ENCODE peak calls at places on chromosomes 1 and 21, in seven cellular contexts. P is fibroblast of lung, N is ovary, B is pancreas, U is uterus, H is testis, W is GM12878. Y is an unnamed sample.

GRCh38 chr1:203638076-203638475 is 11.4 kb downstream of the ATP2B4 start:
- DNase-seq in H (no peak), U (no peak), B (no peak), P (no peak), N (no peak), W (no peak), Y (no peak)

GRCh38 chr1:223478606-223479005 is 85.4 kb downstream of the CCDC185 start:
- DNase-seq in N (no peak), H (no peak), B (no peak), U (no peak), P (no peak), W (no peak), Y (no peak)

GRCh38 chr1:18097206-18097605 is 10.4 kb upstream of the IGSF21 start:
- DNase-seq in B (no peak), W (no peak), U (no peak), H (no peak), P (no peak), N (no peak), Y (no peak)

GRCh38 chr1:206023682-206024081 is at the start of gene CTSE:
- DNase-seq in U (no peak), W (no peak), P (no peak), N (no peak), H (no peak), B (no peak), Y (no peak)

GRCh38 chr1:47818682-47819502 is 178.3 kb downstream of the TRABD2B start:
- DNase-seq in B (no peak), U (no peak), H (no peak), W (no peak), N (no peak), P (no peak), Y (no peak)

GRCh38 chr1:22188914-22189313 is 46.0 kb upstream of the WNT4 start:
- DNase-seq in B (no peak), P (no peak), W (no peak), H (no peak), U (no peak), N (no peak), Y (no peak)

GRCh38 chr21:15050588-15051377 is 14.0 kb downstream of the NRIP1 start:
- DNase-seq in W (no peak), B (no peak), U (no peak), H (no peak), N (no peak), P (no peak), Y (no peak)

GRCh38 chr1:6244401-6245054 is 549 bp downstream of the HES3 start:
- DNase-seq in P (no peak), W (no peak), H (no peak), B (no peak), U (no peak), N (no peak), Y (no peak)

GRCh38 chr1:167878372-167879160 is 35.4 kb downstream of the ADCY10 start:
- DNase-seq in H (no peak), U (no peak), B (no peak), P (no peak), W (no peak), N (no peak), Y (no peak)

GRCh38 chr1:229535226-229535625 is 23.3 kb downstream of the ABCB10 start:
- DNase-seq in P (no peak), B (no peak), N (no peak), U (no peak), H (no peak), W (no peak), Y (no peak)

GRCh38 chr1:36624466-36624865 is 141.8 kb upstream of the CSF3R start:
- DNase-seq in N (no peak), B (no peak), H (no peak), W (no peak), P (no peak), U (no peak), Y (no peak)

GRCh38 chr1:64980745-64981601 is 14.6 kb upstream of the JAK1 start:
- DNase-seq in U (no peak), H (no peak), P (no peak), W (no peak), B (no peak), N (no peak), Y (no peak)

GRCh38 chr1:44621841-44622286 is 52.4 kb downstream of the TMEM53 start:
- DNase-seq in P (peak), W (no peak), U (no peak), N (no peak), H (no peak), B (no peak), Y (no peak)

GRCh38 chr1:110163591-110163990 is 13.3 kb downstream of the SLC6A17 start:
- DNase-seq in P (no peak), U (no peak), H (no peak), B (no peak), W (no peak), N (no peak), Y (no peak)

GRCh38 chr1:175597969-175598765 is 145.2 kb downstream of the TNR start:
- DNase-seq in P (peak), N (no peak), U (no peak), B (no peak), H (no peak), W (peak), Y (no peak)

GRCh38 chr21:41680444-41681335 is 86.2 kb downstream of the RIPK4 start:
- DNase-seq in U (no peak), P (no peak), W (no peak), H (no peak), B (no peak), N (no peak), Y (peak)

GRCh38 chr1:9340172-9340854 is 47.6 kb downstream of the SPSB1 start:
- DNase-seq in B (no peak), W (no peak), N (no peak), P (peak), U (no peak), H (peak), Y (no peak)

GRCh38 chr1:3368059-3368458 is 86.4 kb upstream of the ARHGEF16 start:
- DNase-seq in P (no peak), B (no peak), N (no peak), H (no peak), U (no peak), W (no peak), Y (no peak)

GRCh38 chr1:206674745-206675175 is 9.9 kb upstream of the MAPKAPK2 start:
- DNase-seq in N (peak), W (no peak), U (peak), P (peak), H (no peak), B (peak), Y (no peak)

GRCh38 chr1:230174765-230175747 is 108.0 kb downstream of the GALNT2 start:
- DNase-seq in P (no peak), B (no peak), N (no peak), U (peak), H (peak), W (no peak), Y (no peak)

GRCh38 chr1:26824735-26825134 is 1.8 kb upstream of the ZDHHC18 start:
- DNase-seq in U (no peak), N (no peak), H (no peak), W (no peak), B (no peak), P (no peak), Y (no peak)

GRCh38 chr21:28126521-28127317 is 866.0 kb downstream of the LTN1 start:
- DNase-seq in B (no peak), P (peak), U (no peak), W (no peak), N (no peak), H (no peak), Y (no peak)

GRCh38 chr1:52385376-52385775 is 18.8 kb downstream of the ORC1 start:
- DNase-seq in W (no peak), N (no peak), H (no peak), B (no peak), U (no peak), P (no peak), Y (no peak)

GRCh38 chr1:210635108-210635507 is 306.4 kb downstream of the HHAT start:
- DNase-seq in W (no peak), N (no peak), H (no peak), P (no peak), B (no peak), U (no peak), Y (no peak)

GRCh38 chr1:78121650-78122210 is 76.0 kb downstream of the GIPC2 start:
- DNase-seq in U (no peak), H (no peak), W (no peak), B (no peak), P (no peak), N (no peak), Y (no peak)

GRCh38 chr1:41328011-41328615 is 33.1 kb upstream of the FOXO6 start:
- DNase-seq in P (no peak), H (no peak), N (no peak), U (no peak), W (no peak), B (no peak), Y (no peak)

GRCh38 chr1:3244539-3245315 is 175.7 kb downstream of the PRDM16 start:
- DNase-seq in B (no peak), W (no peak), U (no peak), P (no peak), N (no peak), H (no peak), Y (no peak)

GRCh38 chr1:34164510-34165381 is at the start of gene CSMD2:
- DNase-seq in U (no peak), N (no peak), H (peak), B (peak), P (peak), W (no peak), Y (no peak)

DNA sequence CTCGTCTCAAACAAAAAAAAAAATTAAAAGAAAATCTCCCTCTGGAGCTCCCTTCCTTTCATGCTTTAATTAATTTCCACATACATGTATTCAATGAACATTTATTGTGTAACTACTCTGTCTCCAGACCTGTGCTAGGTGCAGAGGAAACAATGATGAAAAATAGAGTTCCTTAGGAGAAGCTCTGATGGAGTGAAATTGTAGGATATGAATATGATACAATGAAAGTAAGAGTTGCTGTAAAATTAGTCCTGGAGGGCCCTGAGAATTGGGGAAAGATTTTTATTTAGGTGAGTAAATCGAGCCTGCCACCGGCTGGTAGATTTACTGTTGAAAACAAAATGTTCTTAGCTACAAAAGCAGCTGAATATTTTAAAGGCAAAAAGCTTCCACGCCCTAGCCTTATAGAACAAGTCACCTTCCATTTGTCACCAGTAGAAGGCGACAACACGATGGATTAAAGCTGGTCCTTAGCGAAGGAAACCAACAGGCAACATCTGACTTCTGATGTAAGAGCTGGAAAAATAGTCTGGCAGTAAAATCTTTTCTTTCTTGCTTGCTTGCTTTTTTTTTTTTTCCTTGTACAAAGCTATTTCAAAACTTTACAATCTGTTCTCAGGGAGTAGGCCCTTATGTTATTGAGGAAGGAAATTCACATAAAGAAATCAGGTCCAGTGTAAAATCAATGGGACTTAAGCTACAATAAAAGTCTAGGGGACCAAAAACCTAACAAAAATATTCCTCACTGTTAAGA is 82.0 kb upstream of the ROR1 start:
- DNase-seq in B (peak), W (no peak), N (peak), P (peak), U (peak), H (peak), Y (peak)
- H3K27ac ChIP-seq in B (peak), W (no peak), N (peak), P (no peak), U (peak), H (peak), Y (no peak)

DNA sequence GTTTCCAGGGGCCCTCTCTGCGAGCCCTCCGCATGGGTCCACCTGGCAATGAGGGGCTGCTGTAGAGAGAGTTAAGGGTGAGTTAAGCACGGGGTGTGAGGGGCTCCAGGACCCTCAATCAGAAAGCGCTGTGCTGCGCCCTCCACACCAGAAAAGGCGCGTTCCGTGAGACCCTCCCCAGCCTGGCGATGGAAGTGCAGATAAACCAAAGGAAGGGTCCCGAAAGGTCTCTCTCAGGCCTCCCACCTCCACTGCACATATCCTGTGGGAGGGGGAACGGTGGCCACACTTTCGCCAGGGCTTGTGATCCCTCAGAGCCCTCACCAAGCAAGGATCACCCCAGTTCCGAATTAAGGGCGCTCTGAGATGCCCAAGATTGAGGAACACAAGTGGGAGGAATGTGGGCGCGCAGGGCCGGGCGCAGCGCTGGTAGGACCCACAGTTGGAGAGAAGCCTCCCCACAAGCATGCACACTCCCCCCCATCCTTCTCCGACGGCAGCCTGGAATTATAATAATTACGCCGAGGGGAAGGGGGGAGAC is 1.1 kb downstream of the WNT3A start:
- DNase-seq in N (no peak), P (no peak), U (peak), W (no peak), B (no peak), H (no peak), Y (no peak)
- TF ChIP-seq CTCF in N (no peak), P (no peak), U (no peak), W (no peak), B (no peak), H (no peak), Y (no peak)

GRCh38 chr1:182888736-182889531 is 49.8 kb downstream of the DHX9 start:
- DNase-seq in N (no peak), H (no peak), B (no peak), U (no peak), P (peak), W (no peak), Y (no peak)
- H3K27ac ChIP-seq in N (no peak), H (no peak), B (no peak), U (no peak), P (no peak), W (no peak), Y (no peak)

GRCh38 chr1:200090252-200091159 is 63.0 kb downstream of the NR5A2 start:
- DNase-seq in B (no peak), W (no peak), H (no peak), N (no peak), P (no peak), U (no peak), Y (no peak)
- TF ChIP-seq CTCF in B (no peak), W (peak), H (no peak), N (no peak), P (no peak), U (no peak), Y (peak)

GRCh38 chr1:226678701-226679100 is 60.4 kb downstream of the ITPKB start:
- DNase-seq in N (no peak), H (no peak), W (no peak), B (no peak), P (no peak), U (no peak), Y (no peak)
- H3K27ac ChIP-seq in N (peak), H (peak), W (peak), B (no peak), P (no peak), U (peak), Y (no peak)